ENCODE peak calls at places on chromosomes 3 and 15, in five cellular contexts. F is NCI-H2171; P is stimulated activated CD8-positive, alpha-beta memory T cell treated with anti-CD3 and anti-CD28 coated beads, Interleukin-15, amount 100 ng/mL, for 24 hours; X is amygdala; G is stimulated activated CD4-positive, alpha-beta T cell treated with anti-CD3 and anti-CD28 coated beads, Interleukin-1b, Interleukin-23, amount 100 ng/mL, for 24 hours. V is an unnamed sample.

GRCh38 chr3:66744986-66745385 is 244.2 kb upstream of the LRIG1 start:
- DNase-seq in X (no peak), G (no peak), F (no peak), P (no peak), V (no peak)

GRCh38 chr3:187518207-187518606 is 150.0 kb downstream of the RTP4 start:
- DNase-seq in G (no peak), P (no peak), F (no peak), X (no peak), V (no peak)

GRCh38 chr3:136664771-136665170 is 87.4 kb downstream of the STAG1 start:
- DNase-seq in P (no peak), G (no peak), F (no peak), X (no peak), V (no peak)

GRCh38 chr15:68333775-68334470 is 56.4 kb downstream of the FEM1B start:
- DNase-seq in F (no peak), G (no peak), P (no peak), X (no peak), V (no peak)

GRCh38 chr3:24657870-24658535 is 163.4 kb upstream of the THRB start:
- DNase-seq in X (no peak), G (no peak), P (no peak), F (no peak), V (peak; percentile 22)

GRCh38 chr15:101054116-101054515 is 135.0 kb downstream of the LRRK1 start:
- DNase-seq in P (no peak), F (no peak), X (no peak), G (no peak), V (no peak)

GRCh38 chr3:81726132-81726531 is 35.3 kb downstream of the GBE1 start:
- DNase-seq in G (no peak), X (no peak), P (no peak), F (no peak), V (no peak)

GRCh38 chr3:112481342-112481870 is 17.9 kb downstream of the BTLA start:
- DNase-seq in F (no peak), G (no peak), X (no peak), P (no peak), V (no peak)

GRCh38 chr3:13723676-13724207 is 156.1 kb downstream of the WNT7A start:
- DNase-seq in F (no peak), X (no peak), G (no peak), P (no peak), V (no peak)

GRCh38 chr3:164478323-164478722 is 600.0 kb downstream of the SI start:
- DNase-seq in P (no peak), G (no peak), F (no peak), X (no peak), V (no peak)

GRCh38 chr15:86630946-86631345 is 551.3 kb downstream of the AGBL1 start:
- DNase-seq in P (no peak), G (no peak), F (no peak), X (no peak), V (no peak)

GRCh38 chr3:163056874-163057497 is 1560.4 kb downstream of the OTOL1 start:
- DNase-seq in G (no peak), F (no peak), P (no peak), X (no peak), V (peak; percentile 3)

GRCh38 chr3:184037816-184038215 is 6.3 kb downstream of the HTR3D start:
- DNase-seq in X (no peak), P (no peak), G (no peak), F (no peak), V (no peak)

GRCh38 chr3:12449889-12450682 is 34.2 kb upstream of the TSEN2 start:
- DNase-seq in F (no peak), P (no peak), X (no peak), G (no peak), V (no peak)

GRCh38 chr3:71581451-71581980 is 2.0 kb downstream of the FOXP1 start:
- DNase-seq in X (no peak), F (no peak), G (peak; percentile 18), P (peak; percentile 12), V (no peak)